ENCODE peak calls at places on chromosomes 4 and X, in nine cellular contexts. O is GM13976; R is left kidney; T is thoracic aorta; N is NCI-H146; F is naive B cell; Z is central memory CD4-positive, alpha-beta T cell; H is endothelial cell; C is lung. Y is an unnamed sample.
A peak's percentile ranks its signal among the peaks of the same experiment; 100 is the strongest.

GRCh38 chr4:119132306-119132705 is 3.3 kb upstream of the MYOZ2 start:
- DNase-seq in T (no peak), F (no peak), N (no peak), Z (no peak), C (no peak), R (no peak), O (no peak), H (no peak), Y (no peak)

GRCh38 chrX:143632625-143633387 is 3.1 kb downstream of the SLITRK4 start:
- DNase-seq in T (no peak), H (no peak), F (no peak), C (no peak), R (peak; percentile 17), O (no peak), Z (no peak), N (no peak), Y (no peak)

GRCh38 chr4:38691251-38692008 is 27.4 kb downstream of the KLF3 start:
- DNase-seq in R (no peak), H (no peak), T (no peak), N (no peak), Z (no peak), F (no peak), C (no peak), O (no peak), Y (no peak)

GRCh38 chr4:124167602-124168001 is 544.9 kb downstream of the ANKRD50 start:
- DNase-seq in C (no peak), N (no peak), R (no peak), H (no peak), F (no peak), T (no peak), O (no peak), Z (no peak), Y (no peak)

GRCh38 chr4:24533364-24533763 is 51.0 kb downstream of the DHX15 start:
- DNase-seq in F (no peak), Z (no peak), C (no peak), O (no peak), H (no peak), R (no peak), N (no peak), T (no peak), Y (no peak)

GRCh38 chr4:8893624-8894423 is 22.2 kb upstream of the HMX1 start:
- DNase-seq in R (peak; percentile 74), Z (no peak), H (no peak), F (no peak), N (no peak), O (no peak), C (no peak), T (no peak), Y (no peak)

GRCh38 chrX:115367956-115368355 is 78.4 kb downstream of the LUZP4 start:
- DNase-seq in F (no peak), H (no peak), N (no peak), T (no peak), R (no peak), O (no peak), Z (no peak), C (no peak), Y (no peak)

GRCh38 chrX:153519569-153520285 is 2.3 kb downstream of the ATP2B3 start:
- DNase-seq in O (no peak), C (no peak), H (no peak), R (no peak), T (no peak), Z (no peak), F (no peak), N (peak; percentile 43), Y (no peak)

GRCh38 chr4:80705311-80705710 is 325.2 kb upstream of the BMP3 start:
- DNase-seq in Z (no peak), F (no peak), T (no peak), R (no peak), H (no peak), O (no peak), N (no peak), C (no peak), Y (no peak)

Y was measured in left lobe of liver.